ENCODE peak calls at places on chromosomes 16 and 17, in four cellular contexts. A is A549, Z is cardiac muscle cell, E is adrenal gland. D is an unnamed sample.

GRCh38 chr16:58732545-58733247 is 1.4 kb downstream of the GOT2 start:
- DNase-seq in A (no peak), Z (peak; percentile 31), E (no peak), D (no peak)

GRCh38 chr16:50160495-50161164 is 7.5 kb downstream of the TENT4B start:
- DNase-seq in A (no peak), Z (peak; percentile 38), E (peak; percentile 4), D (no peak)

GRCh38 chr17:27345141-27345904 is 51.4 kb downstream of the WSB1 start:
- DNase-seq in A (no peak), Z (peak; percentile 80), E (peak; percentile 41), D (no peak)

GRCh38 chr16:11361043-11361442 is 15.8 kb downstream of the RMI2 start:
- DNase-seq in A (no peak), Z (no peak), E (no peak), D (no peak)

GRCh38 chr17:13306310-13306962 is 288.6 kb upstream of the ELAC2 start:
- DNase-seq in A (peak; percentile 81), Z (peak; percentile 91), E (no peak), D (peak; percentile 87)

GRCh38 chr17:4573682-4574081 is 10.6 kb upstream of the SMTNL2 start:
- DNase-seq in A (peak; percentile 53), Z (no peak), E (peak; percentile 74), D (no peak)

GRCh38 chr16:81714593-81714992 is 64.5 kb upstream of the PLCG2 start:
- DNase-seq in A (no peak), Z (no peak), E (no peak), D (no peak)

GRCh38 chr16:65285128-65286120 is 163.6 kb upstream of the CDH11 start:
- DNase-seq in A (no peak), Z (no peak), E (no peak), D (no peak)

GRCh38 chr16:30065943-30066881 is 652 bp downstream of the ALDOA start:
- DNase-seq in A (peak; percentile 43), Z (peak; percentile 72), E (no peak), D (no peak)

GRCh38 chr16:85602831-85603755 is 10.0 kb upstream of the GSE1 start:
- DNase-seq in A (no peak), Z (no peak), E (no peak), D (no peak)

GRCh38 chr16:66923866-66924265 is 1.5 kb downstream of the RRAD start:
- DNase-seq in A (no peak), Z (no peak), E (no peak), D (no peak)

GRCh38 chr16:29310852-29311314 is 95.6 kb downstream of the NPIPB11 start:
- DNase-seq in A (no peak), Z (no peak), E (no peak), D (no peak)

GRCh38 chr17:42878123-42878880 is 22.3 kb upstream of the G6PC1 start:
- DNase-seq in A (peak; percentile 25), Z (no peak), E (no peak), D (no peak)

GRCh38 chr17:1644493-1645206 is 882 bp downstream of the SCARF1 start:
- DNase-seq in A (no peak), Z (peak; percentile 25), E (no peak), D (no peak)

GRCh38 chr16:69476920-69477418 is 52.5 kb downstream of the CYB5B start:
- DNase-seq in A (peak; percentile 73), Z (peak; percentile 67), E (no peak), D (peak; percentile 87)

GRCh38 chr17:2532146-2532720 is 20.5 kb upstream of the METTL16 start:
- DNase-seq in A (no peak), Z (no peak), E (no peak), D (no peak)

GRCh38 chr17:81909966-81910839 is 996 bp downstream of the PCYT2 start:
- DNase-seq in A (no peak), Z (no peak), E (no peak), D (no peak)

GRCh38 chr17:40516581-40517285 is 15.3 kb upstream of the TNS4 start:
- DNase-seq in A (peak; percentile 85), Z (peak; percentile 22), E (no peak), D (no peak)

GRCh38 chr17:4446326-4447051 is 12.7 kb downstream of the SPNS3 start:
- DNase-seq in A (no peak), Z (no peak), E (no peak), D (no peak)

GRCh38 chr16:35146723-35147458 is 1687.5 kb downstream of the TP53TG3F start:
- DNase-seq in A (no peak), Z (no peak), E (no peak), D (no peak)

GRCh38 chr16:13332713-13333255 is 431.4 kb downstream of the SHISA9 start:
- DNase-seq in A (no peak), Z (no peak), E (no peak), D (no peak)

GRCh38 chr17:47119746-47120520 is 69.2 kb downstream of the CDC27 start:
- DNase-seq in A (no peak), Z (peak; percentile 20), E (no peak), D (peak; percentile 17)

GRCh38 chr16:70681382-70682238 is 4.2 kb downstream of the MTSS2 start:
- DNase-seq in A (no peak), Z (no peak), E (no peak), D (no peak)

GRCh38 chr17:78844301-78845005 is 3.8 kb upstream of the USP36 start:
- DNase-seq in A (no peak), Z (peak; percentile 24), E (no peak), D (no peak)

DNA sequence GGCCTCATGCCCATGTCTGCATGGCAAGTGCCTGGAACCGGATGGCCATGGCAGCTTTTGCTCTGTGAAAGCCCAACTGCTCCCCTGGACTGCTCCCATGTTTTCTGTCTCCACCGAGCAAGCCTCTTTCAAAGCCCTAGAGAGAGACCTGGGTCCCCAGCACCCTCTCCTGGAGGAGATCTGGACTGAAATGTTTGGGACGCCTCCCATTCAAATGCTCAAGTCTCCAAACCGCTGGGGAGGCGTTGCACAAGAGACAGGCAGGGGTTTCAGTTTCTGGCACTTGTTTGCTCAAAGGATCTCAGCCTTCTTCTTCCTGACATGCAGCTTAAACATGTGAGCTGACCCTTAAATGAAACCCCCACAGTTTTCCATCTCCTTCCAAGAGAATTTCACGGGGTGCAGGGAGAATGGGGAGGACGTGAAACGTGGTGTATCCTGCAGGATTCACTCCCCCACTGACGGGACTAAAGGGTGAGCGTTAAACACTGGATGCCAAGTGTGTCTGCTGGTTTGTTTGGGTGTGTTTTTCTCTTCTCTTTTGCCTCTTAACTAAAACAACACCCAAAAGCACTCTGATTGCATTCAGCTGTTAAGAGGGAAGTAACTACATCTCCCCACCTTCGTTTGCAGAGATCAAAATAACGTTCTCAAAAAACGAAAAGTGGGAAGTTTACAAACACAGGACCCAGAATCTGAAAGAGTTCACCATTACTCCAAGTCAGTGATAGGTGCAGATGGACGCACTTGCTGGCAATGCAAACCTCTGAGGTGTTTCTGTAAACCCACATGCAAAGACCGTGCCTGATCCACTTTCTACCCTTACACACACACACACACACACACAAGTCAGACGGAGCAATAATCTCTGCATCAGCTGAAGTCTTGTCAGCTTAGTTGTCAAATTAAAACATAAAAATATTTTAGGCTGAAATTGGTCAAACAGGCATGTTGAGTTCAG is 256.9 kb downstream of the C16orf95 start:
- DNase-seq in A (peak; percentile 16), Z (peak; percentile 64), E (no peak), D (no peak)
- TF ChIP-seq CTCF in A (no peak), Z (peak; percentile 20), E (no peak), D (peak; percentile 22)

GRCh38 chr17:58329808-58330543 is 1.4 kb upstream of the TSPOAP1 start:
- DNase-seq in A (no peak), Z (no peak), E (no peak), D (no peak)
- H3K4me3 ChIP-seq in A (no peak overlapping the region), Z (no peak overlapping the region), E (peak overlapping the region; percentile 48), D (no peak overlapping the region)

GRCh38 chr17:6654816-6655731 is 3.5 kb downstream of the C17orf100 start:
- DNase-seq in A (no peak), Z (no peak), E (no peak), D (no peak)
- TF ChIP-seq CTCF in A (no peak), Z (no peak), E (no peak), D (no peak)

GRCh38 chr17:64092111-64092510 is 37.8 kb downstream of the ERN1 start:
- DNase-seq in A (no peak), Z (no peak), E (no peak), D (no peak)

GRCh38 chr17:64092952-64093451 is 36.9 kb downstream of the ERN1 start:
- DNase-seq in A (no peak), Z (no peak), E (no peak), D (no peak)

GRCh38 chr17:64090144-64090543 is 39.8 kb downstream of the ERN1 start:
- DNase-seq in A (no peak), Z (no peak), E (no peak), D (no peak)

GRCh38 chr17:64091116-64091515 is 38.8 kb downstream of the ERN1 start:
- DNase-seq in A (no peak), Z (peak; percentile 28), E (no peak), D (no peak)

DNA sequence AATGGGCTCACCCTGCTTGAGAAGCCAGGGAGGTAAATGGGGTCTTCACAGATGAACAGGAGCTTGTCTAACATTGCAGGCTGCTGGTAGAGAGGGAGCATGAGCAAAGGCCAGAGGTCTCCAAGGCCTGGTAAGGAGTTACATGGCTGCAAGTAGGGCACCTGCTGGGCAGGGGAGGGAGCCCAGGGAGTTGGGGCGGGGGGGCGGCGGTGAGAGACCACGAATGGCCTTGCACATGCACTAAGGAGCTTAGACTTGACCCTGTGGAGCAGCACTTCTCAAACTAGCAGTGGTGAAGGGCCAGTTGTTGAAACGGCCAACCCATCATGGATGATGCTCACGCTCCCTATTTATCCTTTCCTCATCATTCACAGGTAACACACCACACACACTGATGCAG is 38.4 kb downstream of the ERN1 start:
- DNase-seq in A (no peak), Z (no peak), E (no peak), D (no peak)
- H3K4me3 ChIP-seq in A (no peak overlapping the region), Z (no peak overlapping the region), E (no peak overlapping the region), D (no peak overlapping the region)

GRCh38 chr16:88840589-88841215 is 16.0 kb downstream of the GALNS start:
- DNase-seq in A (no peak), Z (no peak), E (no peak), D (no peak)

GRCh38 chr16:88837806-88838205 is 18.9 kb downstream of the GALNS start:
- DNase-seq in A (no peak), Z (no peak), E (no peak), D (no peak)

GRCh38 chr16:88839745-88840588 is 16.8 kb downstream of the GALNS start:
- DNase-seq in A (no peak), Z (no peak), E (no peak), D (no peak)

GRCh38 chr16:88838566-88838965 is 18.2 kb downstream of the GALNS start:
- DNase-seq in A (no peak), Z (no peak), E (no peak), D (no peak)

DNA sequence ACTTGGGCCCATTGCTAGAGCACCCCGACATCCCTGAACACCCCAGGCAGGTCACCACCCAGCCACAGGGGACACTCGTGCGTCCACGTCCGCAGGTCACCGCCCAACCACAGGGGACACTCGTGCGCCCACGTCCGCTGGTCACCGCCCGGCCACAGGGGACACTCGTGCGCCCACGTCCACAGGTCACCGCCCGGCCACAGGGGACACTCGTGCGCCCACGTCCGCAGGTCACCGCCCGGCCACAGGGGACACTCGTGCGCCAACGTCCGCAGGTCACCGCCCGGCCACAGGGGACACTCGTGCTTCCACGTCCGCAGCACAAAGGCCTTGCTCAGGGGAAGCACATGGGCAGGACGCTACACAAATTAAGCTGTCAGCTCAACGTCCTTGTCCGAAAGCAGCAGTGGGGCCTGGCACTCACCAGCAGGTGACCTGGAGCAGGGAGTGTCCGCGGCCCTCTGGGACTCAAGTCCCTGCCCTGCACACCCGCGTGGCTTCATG is 17.7 kb downstream of the GALNS start:
- DNase-seq in A (peak; percentile 58), Z (no peak), E (no peak), D (no peak)
- TF ChIP-seq CTCF in A (no peak), Z (no peak), E (no peak), D (no peak)